ENCODE peak calls at places on chromosomes 2 and 18, in four cellular contexts. L is IMR-90, Z is H1, N is H9. R is an unnamed sample.

GRCh38 chr2:287471-287885 is 413 bp downstream of the ALKAL2 start:
- DNase-seq in Z (no peak), N (peak), L (peak), R (peak)

GRCh38 chr2:234548720-234549420 is 52.0 kb upstream of the ARL4C start:
- DNase-seq in L (peak), Z (no peak), N (peak), R (peak)

GRCh38 chr18:8177330-8178016 is 431.8 kb upstream of the RAB12 start:
- DNase-seq in L (peak), Z (no peak), N (peak), R (peak)

GRCh38 chr2:102422910-102423309 is at the start of gene IL18RAP:
- DNase-seq in L (no peak), Z (no peak), N (no peak), R (no peak)

GRCh38 chr2:176763871-176764404 is 448.7 kb upstream of the HNRNPA3 start:
- DNase-seq in Z (peak), L (no peak), N (peak), R (peak)

GRCh38 chr2:109604597-109604996 is 9.2 kb downstream of the SEPTIN10 start:
- DNase-seq in N (no peak), L (peak), Z (no peak), R (peak)

GRCh38 chr2:129912871-129913694 is 66.4 kb upstream of the RAB6C start:
- DNase-seq in L (no peak), N (no peak), Z (no peak), R (no peak)

GRCh38 chr2:184031402-184032147 is 566.8 kb upstream of the ZNF804A start:
- DNase-seq in Z (no peak), L (no peak), N (no peak), R (peak)

GRCh38 chr2:71609958-71610357 is 156.6 kb downstream of the DYSF start:
- DNase-seq in N (no peak), Z (no peak), L (peak), R (no peak)

GRCh38 chr2:98558852-98559530 is 49.3 kb downstream of the COA5 start:
- DNase-seq in L (peak), Z (no peak), N (no peak), R (no peak)

GRCh38 chr2:98479959-98480524 is 35.4 kb downstream of the INPP4A start:
- DNase-seq in N (no peak), L (peak), Z (no peak), R (peak)

GRCh38 chr18:50013363-50014138 is 181.4 kb downstream of the MYO5B start:
- DNase-seq in L (peak), N (peak), Z (no peak), R (peak)

GRCh38 chr2:20600756-20601325 is 50.1 kb downstream of the HS1BP3 start:
- DNase-seq in Z (no peak), N (no peak), L (no peak), R (no peak)

GRCh38 chr2:127007652-127008051 is 99.3 kb downstream of the BIN1 start:
- DNase-seq in L (peak), N (no peak), Z (no peak), R (no peak)

DNA sequence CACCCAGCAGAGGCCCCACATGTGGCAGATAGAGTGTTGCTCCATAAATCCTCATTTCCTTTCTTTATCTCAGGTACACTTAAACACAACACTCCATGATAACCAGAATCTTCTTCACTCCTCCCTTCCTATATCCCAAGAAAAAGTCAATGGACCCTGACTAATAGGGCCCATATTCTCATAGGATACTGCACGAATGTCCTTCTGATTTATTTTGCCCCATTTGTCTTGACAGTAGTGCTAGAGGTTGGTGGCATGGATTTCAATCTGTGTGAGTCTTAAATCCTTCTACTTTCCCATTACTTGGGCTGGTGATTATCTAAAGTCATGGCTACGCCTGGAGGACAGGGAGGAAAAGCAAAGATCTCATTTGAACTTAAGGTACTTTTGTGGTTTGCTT is 156.0 kb downstream of the ACOXL start:
- DNase-seq in L (no peak), N (no peak), Z (no peak), R (no peak)
- H3K56ac ChIP-seq in L (no peak), N (no peak), Z (no peak), R (no peak)

GRCh38 chr18:61127714-61128485 is 205.3 kb upstream of the CDH20 start:
- DNase-seq in L (no peak), N (peak), Z (no peak), R (peak)
- H2BK120ac ChIP-seq in L (no peak), N (no peak), Z (no peak), R (no peak)

GRCh38 chr18:24161304-24161703 is 22.4 kb downstream of the CABYR start:
- DNase-seq in Z (no peak), L (no peak), N (no peak), R (no peak)
- H3K18ac ChIP-seq in Z (no peak), L (no peak), N (no peak), R (no peak)

DNA sequence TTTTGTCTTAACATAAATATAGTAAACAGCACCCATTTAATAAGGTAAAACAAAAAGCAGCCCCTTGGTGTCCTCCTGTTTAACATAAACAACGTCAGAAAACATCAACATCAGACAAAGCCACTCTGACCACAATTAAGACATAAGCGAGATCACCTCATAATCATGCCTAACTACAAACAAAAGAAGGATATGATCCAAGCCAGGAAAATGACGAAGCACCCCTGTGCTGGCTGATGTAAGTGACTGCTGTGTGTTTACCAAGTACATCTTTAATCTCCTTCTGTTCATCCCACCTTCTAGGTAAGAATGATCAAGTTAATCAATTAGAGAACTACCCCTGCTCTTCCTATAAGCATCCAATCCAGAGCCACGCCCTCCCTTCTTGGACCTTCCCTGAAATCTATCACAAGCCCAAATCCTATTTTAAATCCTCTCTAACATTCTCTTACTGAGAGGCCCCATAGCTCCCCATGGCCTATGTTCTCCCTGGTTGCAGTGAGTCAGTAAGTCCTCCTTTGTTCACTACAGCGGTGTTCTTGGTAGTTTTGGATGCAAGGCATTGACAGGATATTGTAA is 424.1 kb downstream of the TSN start:
- DNase-seq in N (no peak), Z (no peak), L (no peak), R (no peak)
- H3K56ac ChIP-seq in N (no peak), Z (no peak), L (no peak), R (no peak)

GRCh38 chr2:160228141-160228963 is 28.3 kb upstream of the ITGB6 start:
- DNase-seq in N (no peak), Z (no peak), L (peak), R (no peak)
- H2BK120ac ChIP-seq in N (no peak), Z (no peak), L (peak), R (no peak)

GRCh38 chr18:48452863-48453323 is 43.7 kb upstream of the ZBTB7C start:
- DNase-seq in Z (no peak), N (no peak), L (peak), R (no peak)
- H3K18ac ChIP-seq in Z (no peak), N (no peak), L (no peak), R (no peak)

GRCh38 chr2:23486676-23487075 is 101.7 kb downstream of the KLHL29 start:
- DNase-seq in N (no peak), L (peak), Z (no peak), R (no peak)

GRCh38 chr2:23488584-23488983 is 103.6 kb downstream of the KLHL29 start:
- DNase-seq in Z (no peak), L (no peak), N (no peak), R (no peak)

GRCh38 chr2:23489471-23490400 is 104.8 kb downstream of the KLHL29 start:
- DNase-seq in L (no peak), Z (no peak), N (no peak), R (no peak)

GRCh38 chr2:23485841-23486395 is 100.9 kb downstream of the KLHL29 start:
- DNase-seq in Z (no peak), L (no peak), N (no peak), R (no peak)

DNA sequence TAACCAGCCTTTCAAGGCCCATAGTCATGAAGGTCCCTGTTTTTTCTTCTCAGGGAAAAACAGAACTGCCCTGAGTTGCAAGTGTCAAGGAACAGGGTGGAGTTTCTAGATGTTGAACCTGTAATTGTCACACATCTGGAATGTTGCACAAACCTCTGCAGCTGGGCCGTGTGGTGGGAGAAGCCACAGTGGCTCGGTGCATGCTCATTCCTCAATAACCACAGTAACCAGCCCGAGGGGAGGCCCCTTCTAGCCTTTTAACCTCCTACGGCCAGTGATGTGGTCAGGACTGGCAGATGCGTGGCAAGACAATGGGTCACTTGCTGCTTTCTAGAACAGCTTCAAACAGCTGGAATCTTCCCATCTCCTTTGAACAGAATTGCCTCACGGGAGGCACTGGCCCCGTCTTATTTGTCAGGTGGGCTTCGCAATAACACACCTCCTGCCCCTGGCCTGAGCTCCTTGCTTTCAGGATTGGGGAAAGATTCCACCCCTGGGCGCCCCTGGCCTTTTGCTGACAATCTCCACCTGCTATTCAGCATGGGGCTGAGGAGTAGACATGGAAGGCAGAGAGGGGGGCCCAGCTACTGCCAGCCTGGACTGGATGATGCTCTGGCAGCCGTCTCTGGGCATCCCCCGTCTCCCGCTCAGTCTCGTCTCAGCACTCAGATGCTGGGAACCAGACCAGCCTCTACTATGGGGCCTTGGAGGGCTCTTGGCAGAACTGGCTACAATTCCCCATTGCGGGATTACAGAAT is 102.9 kb downstream of the KLHL29 start:
- DNase-seq in N (no peak), L (peak), Z (no peak), R (no peak)
- H3K56ac ChIP-seq in N (no peak), L (no peak), Z (no peak), R (no peak)

GRCh38 chr2:74556159-74556558 is 1.6 kb downstream of the DOK1 start:
- DNase-seq in L (no peak), N (no peak), Z (no peak), R (no peak)

GRCh38 chr2:74553892-74554820 is at the start of the genes DOK1 and LOXL3:
- DNase-seq in L (peak), Z (no peak), N (peak), R (peak)

GRCh38 chr2:74552914-74553811 is 579 bp downstream of the LOXL3 start:
- DNase-seq in Z (no peak), N (peak), L (no peak), R (peak)

GRCh38 chr2:74555610-74556103 is 1.1 kb downstream of the DOK1 start:
- DNase-seq in N (no peak), Z (no peak), L (no peak), R (peak)

GRCh38 chr2:74554821-74555531 is 456 bp downstream of the DOK1 start:
- DNase-seq in L (peak), N (peak), Z (no peak), R (peak)
- H2BK120ac ChIP-seq in L (peak), N (no peak), Z (peak), R (no peak)

GRCh38 chr18:78396077-78396476 is 583.5 kb upstream of the SALL3 start:
- DNase-seq in N (no peak), Z (no peak), L (no peak), R (no peak)

GRCh38 chr18:78402440-78402839 is 577.2 kb upstream of the SALL3 start:
- DNase-seq in Z (no peak), L (no peak), N (no peak), R (no peak)

GRCh38 chr18:78393463-78393862 is 586.2 kb upstream of the SALL3 start:
- DNase-seq in Z (no peak), N (no peak), L (no peak), R (no peak)

GRCh38 chr18:78399992-78400503 is 579.6 kb upstream of the SALL3 start:
- DNase-seq in N (no peak), L (no peak), Z (no peak), R (no peak)

DNA sequence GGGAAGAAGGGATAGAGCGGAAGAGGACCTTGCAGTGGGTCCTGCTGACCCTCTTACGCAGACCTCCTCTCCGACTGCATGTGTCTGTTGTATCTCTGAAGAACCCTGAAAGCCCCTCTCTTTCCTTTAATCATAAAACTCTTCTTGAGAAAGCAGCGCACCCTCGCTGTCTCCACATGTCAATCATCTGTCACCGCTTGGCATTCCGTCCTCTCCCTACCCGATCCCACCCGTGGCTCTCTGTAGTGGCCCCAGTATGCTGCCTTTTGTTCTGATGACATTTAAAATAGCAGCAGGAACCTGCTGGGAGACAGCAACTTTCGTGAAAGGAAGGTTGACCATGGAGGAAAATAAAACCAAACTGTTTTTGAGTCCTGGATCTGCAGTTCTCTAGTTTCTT is 582.9 kb upstream of the SALL3 start:
- DNase-seq in Z (no peak), L (no peak), N (no peak), R (no peak)
- H3K18ac ChIP-seq in Z (no peak), L (no peak), N (no peak), R (no peak)